ENCODE peak calls at places on chromosomes 11 and 22, in eight cellular contexts. One of them, this sample, is unnamed.

GRCh38 chr11:68825603-68826002 is 16.1 kb downstream of the CPT1A start:
- DNase-seq in T-cell: peak; percentile 51
- DNase-seq in endothelial cell of umbilical vein: peak; percentile 78
- DNase-seq in stimulated activated naive B cell treated with anti-CD40 and anti-IgM and Interleukin-4, amounts not matched to agents 10 μg/mL and 1 μg/mL and 100 μg/mL, for 72 hours: peak; percentile 47
- DNase-seq in NCI-H1092: no peak
- DNase-seq in CD8-positive, alpha-beta T cell: peak; percentile 74
- DNase-seq in activated CD4-positive, alpha-beta T cell treated with anti-CD3 and anti-CD28 coated beads for 24 hours: no peak
- DNase-seq in neural crest cell: no peak
- DNase-seq in this sample: peak; percentile 41

GRCh38 chr11:61736310-61736709 is 16.1 kb upstream of the MYRF start:
- DNase-seq in T-cell: no peak
- DNase-seq in endothelial cell of umbilical vein: no peak
- DNase-seq in stimulated activated naive B cell treated with anti-CD40 and anti-IgM and Interleukin-4, amounts not matched to agents 10 μg/mL and 1 μg/mL and 100 μg/mL, for 72 hours: no peak
- DNase-seq in NCI-H1092: no peak
- DNase-seq in CD8-positive, alpha-beta T cell: no peak
- DNase-seq in activated CD4-positive, alpha-beta T cell treated with anti-CD3 and anti-CD28 coated beads for 24 hours: no peak
- DNase-seq in neural crest cell: no peak
- DNase-seq in this sample: no peak

GRCh38 chr22:29539105-29539504 is 14.5 kb downstream of the THOC5 start:
- DNase-seq in T-cell: no peak
- DNase-seq in endothelial cell of umbilical vein: peak; percentile 32
- DNase-seq in stimulated activated naive B cell treated with anti-CD40 and anti-IgM and Interleukin-4, amounts not matched to agents 10 μg/mL and 1 μg/mL and 100 μg/mL, for 72 hours: no peak
- DNase-seq in NCI-H1092: no peak
- DNase-seq in CD8-positive, alpha-beta T cell: no peak
- DNase-seq in activated CD4-positive, alpha-beta T cell treated with anti-CD3 and anti-CD28 coated beads for 24 hours: no peak
- DNase-seq in neural crest cell: no peak
- DNase-seq in this sample: no peak

GRCh38 chr11:70662691-70663098 is 264.4 kb downstream of the CTTN start:
- DNase-seq in T-cell: no peak
- DNase-seq in endothelial cell of umbilical vein: no peak
- DNase-seq in stimulated activated naive B cell treated with anti-CD40 and anti-IgM and Interleukin-4, amounts not matched to agents 10 μg/mL and 1 μg/mL and 100 μg/mL, for 72 hours: no peak
- DNase-seq in NCI-H1092: no peak
- DNase-seq in CD8-positive, alpha-beta T cell: no peak
- DNase-seq in activated CD4-positive, alpha-beta T cell treated with anti-CD3 and anti-CD28 coated beads for 24 hours: no peak
- DNase-seq in neural crest cell: peak; percentile 22
- DNase-seq in this sample: no peak

GRCh38 chr22:50483106-50483505 is 1.8 kb downstream of the ADM2 start:
- DNase-seq in T-cell: no peak
- DNase-seq in endothelial cell of umbilical vein: no peak
- DNase-seq in stimulated activated naive B cell treated with anti-CD40 and anti-IgM and Interleukin-4, amounts not matched to agents 10 μg/mL and 1 μg/mL and 100 μg/mL, for 72 hours: no peak
- DNase-seq in NCI-H1092: no peak
- DNase-seq in CD8-positive, alpha-beta T cell: no peak
- DNase-seq in activated CD4-positive, alpha-beta T cell treated with anti-CD3 and anti-CD28 coated beads for 24 hours: no peak
- DNase-seq in neural crest cell: no peak
- DNase-seq in this sample: no peak

GRCh38 chr11:65485820-65486219 is 13.0 kb upstream of the MALAT1 start:
- DNase-seq in T-cell: no peak
- DNase-seq in endothelial cell of umbilical vein: no peak
- DNase-seq in stimulated activated naive B cell treated with anti-CD40 and anti-IgM and Interleukin-4, amounts not matched to agents 10 μg/mL and 1 μg/mL and 100 μg/mL, for 72 hours: no peak
- DNase-seq in NCI-H1092: no peak
- DNase-seq in CD8-positive, alpha-beta T cell: no peak
- DNase-seq in activated CD4-positive, alpha-beta T cell treated with anti-CD3 and anti-CD28 coated beads for 24 hours: no peak
- DNase-seq in neural crest cell: no peak
- DNase-seq in this sample: no peak

GRCh38 chr11:134571301-134571700 is 159.3 kb upstream of the B3GAT1 start:
- DNase-seq in T-cell: no peak
- DNase-seq in endothelial cell of umbilical vein: no peak
- DNase-seq in stimulated activated naive B cell treated with anti-CD40 and anti-IgM and Interleukin-4, amounts not matched to agents 10 μg/mL and 1 μg/mL and 100 μg/mL, for 72 hours: no peak
- DNase-seq in NCI-H1092: no peak
- DNase-seq in CD8-positive, alpha-beta T cell: no peak
- DNase-seq in activated CD4-positive, alpha-beta T cell treated with anti-CD3 and anti-CD28 coated beads for 24 hours: no peak
- DNase-seq in neural crest cell: no peak
- DNase-seq in this sample: no peak

GRCh38 chr22:27846910-27847309 is 45.4 kb upstream of the MN1 start:
- DNase-seq in T-cell: no peak
- DNase-seq in endothelial cell of umbilical vein: no peak
- DNase-seq in stimulated activated naive B cell treated with anti-CD40 and anti-IgM and Interleukin-4, amounts not matched to agents 10 μg/mL and 1 μg/mL and 100 μg/mL, for 72 hours: no peak
- DNase-seq in NCI-H1092: no peak
- DNase-seq in CD8-positive, alpha-beta T cell: no peak
- DNase-seq in activated CD4-positive, alpha-beta T cell treated with anti-CD3 and anti-CD28 coated beads for 24 hours: no peak
- DNase-seq in neural crest cell: no peak
- DNase-seq in this sample: no peak

GRCh38 chr22:26374645-26375044 is 54.4 kb upstream of the ASPHD2 start:
- DNase-seq in T-cell: no peak
- DNase-seq in endothelial cell of umbilical vein: no peak
- DNase-seq in stimulated activated naive B cell treated with anti-CD40 and anti-IgM and Interleukin-4, amounts not matched to agents 10 μg/mL and 1 μg/mL and 100 μg/mL, for 72 hours: no peak
- DNase-seq in NCI-H1092: no peak
- DNase-seq in CD8-positive, alpha-beta T cell: no peak
- DNase-seq in activated CD4-positive, alpha-beta T cell treated with anti-CD3 and anti-CD28 coated beads for 24 hours: no peak
- DNase-seq in neural crest cell: no peak
- DNase-seq in this sample: no peak

GRCh38 chr11:18754308-18754707 is 28.3 kb upstream of the IGSF22 start:
- DNase-seq in T-cell: no peak
- DNase-seq in endothelial cell of umbilical vein: peak; percentile 7
- DNase-seq in stimulated activated naive B cell treated with anti-CD40 and anti-IgM and Interleukin-4, amounts not matched to agents 10 μg/mL and 1 μg/mL and 100 μg/mL, for 72 hours: no peak
- DNase-seq in NCI-H1092: no peak
- DNase-seq in CD8-positive, alpha-beta T cell: no peak
- DNase-seq in activated CD4-positive, alpha-beta T cell treated with anti-CD3 and anti-CD28 coated beads for 24 hours: no peak
- DNase-seq in neural crest cell: no peak
- DNase-seq in this sample: no peak

GRCh38 chr11:121439337-121439736 is 12.8 kb upstream of the SORL1 start:
- DNase-seq in T-cell: no peak
- DNase-seq in endothelial cell of umbilical vein: no peak
- DNase-seq in stimulated activated naive B cell treated with anti-CD40 and anti-IgM and Interleukin-4, amounts not matched to agents 10 μg/mL and 1 μg/mL and 100 μg/mL, for 72 hours: no peak
- DNase-seq in NCI-H1092: no peak
- DNase-seq in CD8-positive, alpha-beta T cell: no peak
- DNase-seq in activated CD4-positive, alpha-beta T cell treated with anti-CD3 and anti-CD28 coated beads for 24 hours: no peak
- DNase-seq in neural crest cell: no peak
- DNase-seq in this sample: no peak

GRCh38 chr11:77299528-77299993 is 1.9 kb downstream of the GDPD4 start:
- DNase-seq in T-cell: no peak
- DNase-seq in endothelial cell of umbilical vein: no peak
- DNase-seq in stimulated activated naive B cell treated with anti-CD40 and anti-IgM and Interleukin-4, amounts not matched to agents 10 μg/mL and 1 μg/mL and 100 μg/mL, for 72 hours: no peak
- DNase-seq in NCI-H1092: no peak
- DNase-seq in CD8-positive, alpha-beta T cell: no peak
- DNase-seq in activated CD4-positive, alpha-beta T cell treated with anti-CD3 and anti-CD28 coated beads for 24 hours: no peak
- DNase-seq in neural crest cell: no peak
- DNase-seq in this sample: no peak

GRCh38 chr11:74086242-74086884 is 77.5 kb upstream of the UCP3 start:
- DNase-seq in T-cell: no peak
- DNase-seq in endothelial cell of umbilical vein: no peak
- DNase-seq in stimulated activated naive B cell treated with anti-CD40 and anti-IgM and Interleukin-4, amounts not matched to agents 10 μg/mL and 1 μg/mL and 100 μg/mL, for 72 hours: no peak
- DNase-seq in NCI-H1092: no peak
- DNase-seq in CD8-positive, alpha-beta T cell: no peak
- DNase-seq in activated CD4-positive, alpha-beta T cell treated with anti-CD3 and anti-CD28 coated beads for 24 hours: no peak
- DNase-seq in neural crest cell: no peak
- DNase-seq in this sample: no peak

GRCh38 chr11:112467721-112468120 is 207.1 kb upstream of the PLET1 start:
- DNase-seq in T-cell: no peak
- DNase-seq in endothelial cell of umbilical vein: no peak
- DNase-seq in stimulated activated naive B cell treated with anti-CD40 and anti-IgM and Interleukin-4, amounts not matched to agents 10 μg/mL and 1 μg/mL and 100 μg/mL, for 72 hours: no peak
- DNase-seq in NCI-H1092: no peak
- DNase-seq in CD8-positive, alpha-beta T cell: no peak
- DNase-seq in activated CD4-positive, alpha-beta T cell treated with anti-CD3 and anti-CD28 coated beads for 24 hours: no peak
- DNase-seq in neural crest cell: no peak
- DNase-seq in this sample: no peak

GRCh38 chr22:40257979-40258378 is 80.3 kb downstream of the TNRC6B start:
- DNase-seq in T-cell: no peak
- DNase-seq in endothelial cell of umbilical vein: no peak
- DNase-seq in stimulated activated naive B cell treated with anti-CD40 and anti-IgM and Interleukin-4, amounts not matched to agents 10 μg/mL and 1 μg/mL and 100 μg/mL, for 72 hours: no peak
- DNase-seq in NCI-H1092: no peak
- DNase-seq in CD8-positive, alpha-beta T cell: no peak
- DNase-seq in activated CD4-positive, alpha-beta T cell treated with anti-CD3 and anti-CD28 coated beads for 24 hours: no peak
- DNase-seq in neural crest cell: no peak
- DNase-seq in this sample: no peak

GRCh38 chr11:57126766-57127400 is 54.9 kb upstream of the LRRC55 start:
- DNase-seq in T-cell: no peak
- DNase-seq in endothelial cell of umbilical vein: no peak
- DNase-seq in stimulated activated naive B cell treated with anti-CD40 and anti-IgM and Interleukin-4, amounts not matched to agents 10 μg/mL and 1 μg/mL and 100 μg/mL, for 72 hours: no peak
- DNase-seq in NCI-H1092: no peak
- DNase-seq in CD8-positive, alpha-beta T cell: no peak
- DNase-seq in activated CD4-positive, alpha-beta T cell treated with anti-CD3 and anti-CD28 coated beads for 24 hours: no peak
- DNase-seq in neural crest cell: no peak
- DNase-seq in this sample: no peak

GRCh38 chr11:128714881-128715280 is 21.0 kb downstream of the FLI1 start:
- DNase-seq in T-cell: no peak
- DNase-seq in endothelial cell of umbilical vein: peak; percentile 70
- DNase-seq in stimulated activated naive B cell treated with anti-CD40 and anti-IgM and Interleukin-4, amounts not matched to agents 10 μg/mL and 1 μg/mL and 100 μg/mL, for 72 hours: no peak
- DNase-seq in NCI-H1092: no peak
- DNase-seq in CD8-positive, alpha-beta T cell: no peak
- DNase-seq in activated CD4-positive, alpha-beta T cell treated with anti-CD3 and anti-CD28 coated beads for 24 hours: no peak
- DNase-seq in neural crest cell: no peak
- DNase-seq in this sample: no peak

GRCh38 chr11:78432058-78432515 is 14.5 kb upstream of the GAB2 start:
- DNase-seq in T-cell: no peak
- DNase-seq in endothelial cell of umbilical vein: peak; percentile 40
- DNase-seq in stimulated activated naive B cell treated with anti-CD40 and anti-IgM and Interleukin-4, amounts not matched to agents 10 μg/mL and 1 μg/mL and 100 μg/mL, for 72 hours: no peak
- DNase-seq in NCI-H1092: no peak
- DNase-seq in CD8-positive, alpha-beta T cell: no peak
- DNase-seq in activated CD4-positive, alpha-beta T cell treated with anti-CD3 and anti-CD28 coated beads for 24 hours: no peak
- DNase-seq in neural crest cell: peak; percentile 17
- DNase-seq in this sample: no peak

GRCh38 chr22:27541831-27542230 is 259.7 kb downstream of the MN1 start:
- DNase-seq in T-cell: no peak
- DNase-seq in endothelial cell of umbilical vein: no peak
- DNase-seq in stimulated activated naive B cell treated with anti-CD40 and anti-IgM and Interleukin-4, amounts not matched to agents 10 μg/mL and 1 μg/mL and 100 μg/mL, for 72 hours: no peak
- DNase-seq in NCI-H1092: no peak
- DNase-seq in CD8-positive, alpha-beta T cell: no peak
- DNase-seq in activated CD4-positive, alpha-beta T cell treated with anti-CD3 and anti-CD28 coated beads for 24 hours: no peak
- DNase-seq in neural crest cell: no peak
- DNase-seq in this sample: no peak

GRCh38 chr22:49788492-49788891 is 39.2 kb downstream of the BRD1 start:
- DNase-seq in T-cell: no peak
- DNase-seq in endothelial cell of umbilical vein: peak; percentile 49
- DNase-seq in stimulated activated naive B cell treated with anti-CD40 and anti-IgM and Interleukin-4, amounts not matched to agents 10 μg/mL and 1 μg/mL and 100 μg/mL, for 72 hours: no peak
- DNase-seq in NCI-H1092: no peak
- DNase-seq in CD8-positive, alpha-beta T cell: no peak
- DNase-seq in activated CD4-positive, alpha-beta T cell treated with anti-CD3 and anti-CD28 coated beads for 24 hours: no peak
- DNase-seq in neural crest cell: no peak
- DNase-seq in this sample: no peak

GRCh38 chr11:15073361-15074205 is at the start of gene CALCB:
- DNase-seq in T-cell: peak; percentile 11
- DNase-seq in endothelial cell of umbilical vein: no peak
- DNase-seq in stimulated activated naive B cell treated with anti-CD40 and anti-IgM and Interleukin-4, amounts not matched to agents 10 μg/mL and 1 μg/mL and 100 μg/mL, for 72 hours: no peak
- DNase-seq in NCI-H1092: peak; percentile 53
- DNase-seq in CD8-positive, alpha-beta T cell: no peak
- DNase-seq in activated CD4-positive, alpha-beta T cell treated with anti-CD3 and anti-CD28 coated beads for 24 hours: peak; percentile 24
- DNase-seq in neural crest cell: no peak
- DNase-seq in this sample: no peak

GRCh38 chr11:110190885-110191284 is 97.7 kb downstream of the ZC3H12C start:
- DNase-seq in T-cell: no peak
- DNase-seq in endothelial cell of umbilical vein: no peak
- DNase-seq in stimulated activated naive B cell treated with anti-CD40 and anti-IgM and Interleukin-4, amounts not matched to agents 10 μg/mL and 1 μg/mL and 100 μg/mL, for 72 hours: no peak
- DNase-seq in NCI-H1092: no peak
- DNase-seq in CD8-positive, alpha-beta T cell: no peak
- DNase-seq in activated CD4-positive, alpha-beta T cell treated with anti-CD3 and anti-CD28 coated beads for 24 hours: no peak
- DNase-seq in neural crest cell: no peak
- DNase-seq in this sample: no peak

GRCh38 chr11:28274216-28274615 is 166.0 kb downstream of the METTL15 start:
- DNase-seq in T-cell: no peak
- DNase-seq in endothelial cell of umbilical vein: no peak
- DNase-seq in stimulated activated naive B cell treated with anti-CD40 and anti-IgM and Interleukin-4, amounts not matched to agents 10 μg/mL and 1 μg/mL and 100 μg/mL, for 72 hours: no peak
- DNase-seq in NCI-H1092: no peak
- DNase-seq in CD8-positive, alpha-beta T cell: no peak
- DNase-seq in activated CD4-positive, alpha-beta T cell treated with anti-CD3 and anti-CD28 coated beads for 24 hours: no peak
- DNase-seq in neural crest cell: no peak
- DNase-seq in this sample: no peak

GRCh38 chr22:50600541-50600940 is at the start of gene MAPK8IP2:
- DNase-seq in T-cell: no peak
- DNase-seq in endothelial cell of umbilical vein: no peak
- DNase-seq in stimulated activated naive B cell treated with anti-CD40 and anti-IgM and Interleukin-4, amounts not matched to agents 10 μg/mL and 1 μg/mL and 100 μg/mL, for 72 hours: no peak
- DNase-seq in NCI-H1092: no peak
- DNase-seq in CD8-positive, alpha-beta T cell: no peak
- DNase-seq in activated CD4-positive, alpha-beta T cell treated with anti-CD3 and anti-CD28 coated beads for 24 hours: no peak
- DNase-seq in neural crest cell: no peak
- DNase-seq in this sample: no peak

GRCh38 chr11:69170704-69171103 is 15.0 kb downstream of the SMIM38 start:
- DNase-seq in T-cell: no peak
- DNase-seq in endothelial cell of umbilical vein: no peak
- DNase-seq in stimulated activated naive B cell treated with anti-CD40 and anti-IgM and Interleukin-4, amounts not matched to agents 10 μg/mL and 1 μg/mL and 100 μg/mL, for 72 hours: no peak
- DNase-seq in NCI-H1092: no peak
- DNase-seq in CD8-positive, alpha-beta T cell: no peak
- DNase-seq in activated CD4-positive, alpha-beta T cell treated with anti-CD3 and anti-CD28 coated beads for 24 hours: no peak
- DNase-seq in neural crest cell: no peak
- DNase-seq in this sample: no peak